ENCODE peak calls at places on chromosomes 3 and 15, in seven cellular contexts. J is thoracic aorta, D is brain microvascular endothelial cell, L is cardiac fibroblast, Y is fibroblast of mammary gland, Q is A549, X is choroid plexus epithelial cell. I is an unnamed sample.

GRCh38 chr3:156818890-156819289 is 7.3 kb upstream of the LEKR1 start:
- DNase-seq in X (peak; percentile 67), L (peak; percentile 66), D (peak; percentile 84), Y (peak; percentile 68), Q (peak; percentile 44), J (no peak), I (no peak)

GRCh38 chr3:137110392-137110996 is 152.7 kb downstream of the IL20RB start:
- DNase-seq in L (peak; percentile 40), Y (peak; percentile 35), Q (peak; percentile 11), J (no peak), D (peak; percentile 34), X (peak; percentile 67), I (peak; percentile 54)

GRCh38 chr15:100764778-100765457 is 114.7 kb upstream of the ALDH1A3 start:
- DNase-seq in L (peak; percentile 96), X (peak; percentile 84), Y (peak; percentile 79), Q (no peak), D (peak; percentile 30), J (no peak), I (no peak)

GRCh38 chr3:99128740-99129505 is 227.4 kb upstream of the DCBLD2 start:
- DNase-seq in Q (no peak), L (peak; percentile 94), J (peak; percentile 11), D (peak; percentile 96), X (peak; percentile 97), Y (peak; percentile 97), I (no peak)

GRCh38 chr15:96264351-96264798 is 66.1 kb upstream of the NR2F2 start:
- DNase-seq in Y (no peak), L (no peak), J (no peak), X (peak; percentile 26), D (no peak), Q (no peak), I (peak; percentile 4)

GRCh38 chr15:59644757-59645156 is 12.6 kb downstream of the GTF2A2 start:
- DNase-seq in L (no peak), J (no peak), X (peak; percentile 12), Q (no peak), Y (peak; percentile 30), D (no peak), I (no peak)

GRCh38 chr15:40776537-40777141 is 6.9 kb downstream of the C15orf62 start:
- DNase-seq in L (peak; percentile 75), J (no peak), X (peak; percentile 39), Y (peak; percentile 71), Q (no peak), D (no peak), I (no peak)

GRCh38 chr3:20974389-20974788 is 776.6 kb downstream of the ZNF385D start:
- DNase-seq in L (no peak), X (no peak), J (no peak), D (no peak), Y (no peak), Q (no peak), I (no peak)

GRCh38 chr15:90436952-90437351 is 48.9 kb downstream of the IQGAP1 start:
- DNase-seq in Y (no peak), X (no peak), D (no peak), Q (no peak), L (no peak), J (no peak), I (no peak)

GRCh38 chr15:82043726-82044372 is 2.0 kb downstream of the MEX3B start:
- DNase-seq in J (no peak), D (no peak), X (peak; percentile 14), Q (no peak), L (no peak), Y (peak; percentile 25), I (no peak)

GRCh38 chr3:43958005-43958770 is 267.4 kb downstream of the ABHD5 start:
- DNase-seq in Y (no peak), Q (no peak), X (no peak), J (no peak), D (no peak), L (peak; percentile 6), I (peak; percentile 61)

GRCh38 chr15:28118083-28118482 is 19.0 kb upstream of the OCA2 start:
- DNase-seq in L (no peak), Y (no peak), J (no peak), D (no peak), Q (no peak), X (no peak), I (no peak)

GRCh38 chr15:98077186-98077585 is 116.7 kb downstream of the ARRDC4 start:
- DNase-seq in X (no peak), Y (peak; percentile 70), D (no peak), L (no peak), Q (no peak), J (no peak), I (no peak)

GRCh38 chr15:83204697-83205096 is 2.9 kb downstream of the HDGFL3 start:
- DNase-seq in L (no peak), Q (no peak), X (peak; percentile 8), D (no peak), J (no peak), Y (no peak), I (no peak)

GRCh38 chr15:51076898-51077564 is 17.7 kb downstream of the TNFAIP8L3 start:
- DNase-seq in X (peak; percentile 89), J (no peak), L (peak; percentile 77), D (peak; percentile 30), Q (no peak), Y (peak; percentile 78), I (peak; percentile 70)

GRCh38 chr3:51715231-51716058 is 8.6 kb downstream of the GRM2 start:
- DNase-seq in Y (no peak), D (no peak), L (no peak), J (no peak), Q (no peak), X (no peak), I (no peak)

GRCh38 chr3:53236112-53236841 is 19.5 kb downstream of the TKT start:
- DNase-seq in D (peak; percentile 82), Q (peak; percentile 55), J (no peak), X (peak; percentile 94), Y (peak; percentile 88), L (peak; percentile 92), I (no peak)

GRCh38 chr3:15122398-15122797 is 23.4 kb upstream of the RBSN start:
- DNase-seq in J (no peak), X (no peak), D (no peak), Y (no peak), Q (no peak), L (no peak), I (no peak)

GRCh38 chr15:96181873-96182301 is 148.6 kb upstream of the NR2F2 start:
- DNase-seq in D (peak; percentile 69), X (peak; percentile 82), Y (peak; percentile 96), Q (no peak), J (peak; percentile 9), L (peak; percentile 92), I (no peak)

DNA sequence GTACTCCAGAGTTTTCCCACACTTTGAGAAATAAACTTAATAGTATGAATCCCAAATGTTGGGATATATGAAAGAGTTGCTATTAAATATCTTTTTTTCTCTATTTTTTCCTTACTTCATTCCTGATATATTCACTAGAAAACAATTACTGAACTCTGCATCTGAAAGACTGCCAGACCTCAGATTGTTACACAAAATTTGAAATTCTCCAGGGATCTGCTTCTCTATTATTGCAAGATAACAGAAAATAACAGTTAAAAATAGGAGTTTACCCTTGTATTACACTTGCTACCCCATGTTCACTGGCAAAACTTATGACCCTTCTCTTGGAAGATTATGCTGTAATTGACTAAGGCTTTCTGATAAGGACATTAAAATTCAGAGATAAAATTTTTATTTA is 11.7 kb upstream of the P3H2 start:
- DNase-seq in L (no peak), Q (no peak), D (no peak), J (no peak), X (peak; percentile 58), Y (peak; percentile 50), I (no peak)
- TF ChIP-seq CTCF in L (no peak), Q (no peak), D (no peak), J (no peak), X (no peak), Y (no peak), I (no peak)

GRCh38 chr3:150830094-150830681 is 67.2 kb upstream of the SIAH2 start:
- DNase-seq in Y (no peak), D (no peak), L (no peak), Q (peak; percentile 16), X (peak; percentile 8), J (no peak), I (peak; percentile 50)
- TF ChIP-seq CTCF in Y (peak; percentile 11), D (peak; percentile 58), L (no peak), Q (peak; percentile 11), X (peak; percentile 36), J (no peak), I (peak; percentile 64)

DNA sequence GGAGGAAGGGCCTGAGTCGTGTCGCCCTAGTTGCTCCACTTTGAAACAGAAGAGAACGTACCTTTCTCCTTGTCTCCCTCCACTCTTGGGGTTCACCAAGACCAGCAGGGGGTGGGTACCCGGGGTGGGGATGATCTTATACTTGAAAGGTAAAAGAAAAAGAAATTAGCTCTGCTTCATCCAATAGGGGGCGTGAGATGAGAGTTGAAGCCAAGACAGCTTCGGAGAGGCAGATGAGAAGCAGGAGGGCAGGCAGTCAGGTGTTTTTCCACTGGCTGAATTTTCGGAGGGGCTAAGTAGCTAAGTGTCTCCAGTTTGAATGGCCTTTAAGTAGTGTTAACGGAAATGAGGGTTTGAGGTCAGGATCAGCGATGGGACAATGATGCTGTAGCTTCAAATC is 100.4 kb downstream of the DGKG start:
- DNase-seq in J (no peak), Y (peak; percentile 27), Q (no peak), D (no peak), X (peak; percentile 29), L (no peak), I (peak; percentile 35)
- TF ChIP-seq CTCF in J (no peak), Y (peak; percentile 26), Q (peak; percentile 22), D (peak; percentile 45), X (peak; percentile 50), L (peak; percentile 19), I (peak; percentile 13)

GRCh38 chr3:158279584-158279983 is 169.7 kb downstream of the RSRC1 start:
- DNase-seq in Y (no peak), D (no peak), J (no peak), L (no peak), Q (no peak), X (no peak), I (no peak)
- TF ChIP-seq CTCF in Y (no peak), D (no peak), J (no peak), L (no peak), Q (no peak), X (no peak), I (no peak)

DNA sequence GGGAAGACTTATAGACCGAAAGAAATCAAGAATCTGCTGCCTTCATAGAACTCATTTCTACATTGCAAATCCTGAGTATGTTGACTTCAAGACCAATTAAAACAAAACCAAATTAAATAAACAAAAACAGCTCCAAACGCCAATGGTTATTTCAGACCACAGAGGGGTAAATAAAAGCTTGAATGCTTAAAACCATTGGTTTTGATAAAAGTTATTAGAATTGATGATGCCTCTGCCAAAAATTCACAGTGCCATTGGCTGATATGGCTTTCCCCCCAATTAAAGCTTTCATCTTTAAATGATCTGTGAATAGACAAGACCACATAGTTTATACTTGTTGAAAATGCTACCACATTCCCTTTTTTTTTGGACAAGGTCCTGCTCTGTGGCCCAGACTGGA is 188.5 kb downstream of the NFKBIZ start:
- DNase-seq in D (no peak), L (no peak), X (no peak), Q (no peak), J (no peak), Y (no peak), I (no peak)
- TF ChIP-seq CTCF in D (no peak), L (no peak), X (no peak), Q (no peak), J (no peak), Y (no peak), I (no peak)

I was measured in GM12865.